ENCODE peak calls at places on chromosomes 4 and X, in nine cellular contexts. L is tibial nerve, Y is SW480, Z is EH, R is stomach, S is H54, K is astrocyte of the spinal cord, O is germinal center, G is natural killer cell. B is an unnamed sample.

GRCh38 chrX:153924149-153924861 is 1.8 kb downstream of the ARHGAP4 start:
- DNase-seq in Y (peak; percentile 69), O (no peak), R (peak; percentile 44), S (peak; percentile 78), L (no peak), G (no peak), K (peak; percentile 23), Z (peak; percentile 64), B (peak; percentile 28)

GRCh38 chr4:80253510-80253909 is 13.0 kb upstream of the FGF5 start:
- DNase-seq in S (no peak), G (no peak), R (no peak), Y (no peak), L (no peak), O (no peak), K (no peak), Z (no peak), B (no peak)

GRCh38 chr4:83276299-83277040 is 8.1 kb downstream of the COQ2 start:
- DNase-seq in Z (peak; percentile 71), K (no peak), R (no peak), G (no peak), S (no peak), L (no peak), Y (no peak), O (no peak), B (no peak)

GRCh38 chrX:155262970-155263754 is 1.1 kb downstream of the RAB39B start:
- DNase-seq in S (no peak), R (no peak), K (no peak), G (no peak), Z (no peak), L (no peak), O (no peak), Y (no peak), B (no peak)

GRCh38 chrX:10939384-10939783 is 171.7 kb upstream of the HCCS start:
- DNase-seq in S (peak; percentile 0), O (no peak), R (no peak), K (no peak), Z (peak; percentile 34), Y (peak; percentile 1), L (no peak), G (no peak), B (peak; percentile 20)

GRCh38 chr4:1648962-1649361 is 35.2 kb downstream of the FAM53A start:
- DNase-seq in Y (no peak), L (no peak), R (no peak), G (no peak), S (no peak), K (no peak), Z (no peak), O (no peak), B (no peak)

GRCh38 chrX:109992203-109992602 is 10.7 kb upstream of the TMEM164 start:
- DNase-seq in K (no peak), R (no peak), O (no peak), G (no peak), L (no peak), S (no peak), Z (no peak), Y (no peak), B (no peak)

GRCh38 chrX:123263246-123263757 is 79.2 kb downstream of the GRIA3 start:
- DNase-seq in Z (no peak), G (no peak), L (no peak), S (no peak), R (no peak), O (no peak), Y (no peak), K (no peak), B (no peak)

GRCh38 chr4:80134936-80135701 is 62.1 kb upstream of the ANTXR2 start:
- DNase-seq in Z (peak; percentile 4), S (no peak), L (no peak), G (no peak), O (no peak), Y (no peak), R (no peak), K (peak; percentile 17), B (peak; percentile 57)

B was measured in LHCN-M2.